ENCODE peak calls at places on chromosome 10, in nine cellular contexts. O is cardiac fibroblast; X is CD8-positive, alpha-beta T cell; V is kidney epithelial cell; L is bronchial epithelial cell; H is suprapubic skin; B is hepatocyte; M is heart right ventricle; P is colonic mucosa. F is an unnamed sample.
A peak's percentile ranks its signal among the peaks of the same experiment; 100 is the strongest.

GRCh38 chr10:130234171-130234965 is 98.2 kb downstream of the GLRX3 start:
- DNase-seq in X (peak; percentile 39), B (no peak), H (no peak), M (no peak), O (no peak), L (no peak), V (no peak), P (no peak), F (no peak)

GRCh38 chr10:102431452-102432124 is 786 bp downstream of the CUEDC2 start:
- DNase-seq in H (no peak), X (no peak), M (no peak), P (no peak), O (peak; percentile 58), B (peak; percentile 35), L (no peak), V (no peak), F (no peak)

GRCh38 chr10:63977329-63977923 is 456.2 kb downstream of the REEP3 start:
- DNase-seq in X (no peak), L (peak; percentile 43), M (peak; percentile 13), B (peak; percentile 60), V (peak; percentile 1), H (no peak), O (peak; percentile 40), P (peak; percentile 37), F (peak; percentile 45)

GRCh38 chr10:49761789-49762565 is at the start of gene OGDHL:
- DNase-seq in H (no peak), B (peak; percentile 92), L (peak; percentile 3), O (peak; percentile 60), P (peak; percentile 57), M (peak; percentile 23), V (no peak), X (no peak), F (peak; percentile 40)

GRCh38 chr10:8487346-8487745 is 432.9 kb downstream of the GATA3 start:
- DNase-seq in X (no peak), P (no peak), V (no peak), M (no peak), B (no peak), O (no peak), H (no peak), L (no peak), F (no peak)

GRCh38 chr10:29946953-29947700 is 112.3 kb downstream of the JCAD start:
- DNase-seq in O (peak; percentile 85), H (peak; percentile 69), M (peak; percentile 43), X (no peak), V (peak; percentile 97), P (no peak), L (peak; percentile 89), B (peak; percentile 51), F (no peak)

GRCh38 chr10:108375691-108376090 is 1211.2 kb upstream of the SORCS1 start:
- DNase-seq in O (peak; percentile 12), H (no peak), V (no peak), M (no peak), P (no peak), L (peak; percentile 98), X (no peak), B (no peak), F (no peak)

GRCh38 chr10:120601999-120602398 is 145.0 kb downstream of the PLPP4 start:
- DNase-seq in P (no peak), M (no peak), V (no peak), L (no peak), H (no peak), X (no peak), B (no peak), O (no peak), F (no peak)

GRCh38 chr10:96576277-96576980 is 10.4 kb downstream of the TM9SF3 start:
- DNase-seq in H (no peak), L (no peak), B (no peak), X (no peak), M (no peak), V (no peak), P (no peak), O (no peak), F (no peak)

GRCh38 chr10:29841724-29842649 is 207.2 kb upstream of the SVIL start:
- DNase-seq in P (no peak), L (peak; percentile 62), V (no peak), X (no peak), M (peak; percentile 82), B (peak; percentile 75), H (no peak), O (no peak), F (no peak)

GRCh38 chr10:85643839-85644525 is 722.6 kb downstream of the GRID1 start:
- DNase-seq in P (peak; percentile 45), M (no peak), L (peak; percentile 97), B (peak; percentile 66), H (no peak), X (no peak), O (no peak), V (peak; percentile 88), F (no peak)

GRCh38 chr10:88952647-88953111 is at the start of gene ACTA2:
- DNase-seq in O (peak; percentile 76), B (peak; percentile 25), P (peak; percentile 43), X (no peak), M (peak; percentile 53), L (no peak), H (no peak), V (no peak), F (no peak)

GRCh38 chr10:31926154-31926553 is 2.5 kb downstream of the ARHGAP12 start:
- DNase-seq in V (no peak), B (no peak), H (no peak), M (no peak), L (no peak), O (no peak), P (no peak), X (no peak), F (no peak)

GRCh38 chr10:31928531-31929259 is at the start of gene ARHGAP12:
- DNase-seq in H (peak; percentile 95), P (peak; percentile 95), O (peak; percentile 90), X (peak; percentile 92), M (peak; percentile 91), L (peak; percentile 44), B (peak; percentile 94), V (peak; percentile 37), F (peak; percentile 59)

GRCh38 chr10:31929260-31929985 is 792 bp upstream of the ARHGAP12 start:
- DNase-seq in X (peak; percentile 59), H (peak; percentile 82), M (peak; percentile 50), B (peak; percentile 71), O (peak; percentile 42), L (peak; percentile 29), P (peak; percentile 81), V (no peak), F (peak; percentile 10)

GRCh38 chr10:31926765-31927596 is 1.6 kb downstream of the ARHGAP12 start:
- DNase-seq in H (no peak), X (no peak), M (no peak), L (peak; percentile 40), B (peak; percentile 23), V (no peak), O (no peak), P (no peak), F (no peak)

DNA sequence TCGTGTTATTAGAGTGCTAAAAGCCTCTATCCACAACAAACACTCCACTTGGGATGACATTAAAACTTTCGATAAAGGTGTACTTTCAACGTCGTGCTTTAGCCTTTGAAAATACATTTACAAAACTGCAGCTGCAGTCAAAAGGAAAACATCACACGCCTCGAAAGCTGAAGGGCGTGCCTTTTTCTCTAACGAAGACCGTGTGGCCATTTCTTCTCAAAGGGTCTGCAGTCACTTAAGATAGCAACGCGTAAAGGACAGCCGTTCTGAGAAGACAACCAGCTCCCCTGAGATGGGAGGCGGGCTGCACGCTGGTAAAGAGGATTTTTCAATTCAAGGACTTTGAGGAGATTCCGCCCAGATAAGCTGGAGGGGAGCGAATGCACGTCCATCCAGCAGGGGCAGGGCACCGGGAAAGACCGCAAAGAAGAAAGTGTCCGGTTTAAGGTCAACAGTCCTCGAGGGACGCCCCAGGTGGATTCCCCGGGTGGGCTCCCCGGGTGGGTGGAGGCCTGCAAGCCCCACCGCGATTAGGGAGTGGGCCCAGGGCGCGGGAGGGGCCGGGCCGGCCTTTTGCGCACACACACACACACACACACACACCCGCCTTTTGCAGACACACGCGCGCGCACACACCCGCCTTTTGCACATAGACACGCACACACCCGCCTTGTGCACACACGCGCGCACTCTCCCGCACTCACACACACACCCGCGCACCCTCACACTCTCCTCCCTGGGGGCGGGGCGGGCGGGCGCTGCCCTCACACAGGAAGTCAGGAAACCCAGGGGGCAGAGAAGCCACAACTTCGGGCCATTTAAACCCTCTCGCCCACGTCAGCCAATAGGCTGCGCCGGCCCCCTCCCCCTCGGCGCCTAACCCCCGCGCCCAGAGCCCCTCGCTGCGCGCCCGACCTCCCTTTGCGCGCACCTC is 767 bp downstream of the ARHGAP12 start:
- DNase-seq in O (peak; percentile 52), M (peak; percentile 38), L (peak; percentile 32), V (no peak), B (peak; percentile 71), P (peak; percentile 73), H (peak; percentile 76), X (peak; percentile 73), F (no peak)
- TF ChIP-seq CTCF in O (peak; percentile 59), M (peak; percentile 21), L (peak; percentile 36), V (peak; percentile 46), B (peak; percentile 38), P (no peak), H (peak; percentile 16), X (no peak), F (no peak)

GRCh38 chr10:126160971-126161630 is 227.2 kb downstream of the ADAM12 start:
- DNase-seq in L (no peak), B (peak; percentile 29), M (no peak), V (no peak), P (no peak), O (peak; percentile 58), X (no peak), H (no peak), F (no peak)
- TF ChIP-seq CTCF in L (no peak), B (peak; percentile 41), M (no peak), V (peak; percentile 14), P (no peak), O (peak; percentile 24), X (no peak), H (no peak), F (no peak)

GRCh38 chr10:79224263-79224949 is 122.9 kb upstream of the PPIF start:
- DNase-seq in H (no peak), L (no peak), O (no peak), X (no peak), M (no peak), B (no peak), V (no peak), P (no peak), F (no peak)

GRCh38 chr10:79223001-79223345 is 124.3 kb upstream of the PPIF start:
- DNase-seq in L (no peak), B (no peak), H (no peak), V (no peak), O (no peak), P (no peak), X (no peak), M (no peak), F (no peak)

GRCh38 chr10:79224992-79225391 is 122.3 kb upstream of the PPIF start:
- DNase-seq in H (no peak), V (no peak), L (no peak), X (no peak), O (no peak), P (no peak), B (no peak), M (no peak), F (no peak)

GRCh38 chr10:79222186-79222585 is 125.1 kb upstream of the PPIF start:
- DNase-seq in V (no peak), M (no peak), P (no peak), X (no peak), O (no peak), H (no peak), B (no peak), L (no peak), F (no peak)

GRCh38 chr10:79223346-79224048 is 123.8 kb upstream of the PPIF start:
- DNase-seq in H (no peak), P (no peak), O (peak; percentile 90), M (peak; percentile 86), V (no peak), X (no peak), B (peak; percentile 78), L (no peak), F (no peak)
- TF ChIP-seq CTCF in H (no peak), P (no peak), O (no peak), M (no peak), V (no peak), X (no peak), B (no peak), L (no peak), F (no peak)

GRCh38 chr10:59906417-59907202 is at the start of gene CCDC6:
- DNase-seq in M (peak; percentile 91), L (peak; percentile 81), O (peak; percentile 96), V (peak; percentile 53), X (peak; percentile 95), B (peak; percentile 97), H (peak; percentile 96), P (peak; percentile 95), F (peak; percentile 63)
- TF ChIP-seq CTCF in M (peak; percentile 85), L (peak; percentile 80), O (peak; percentile 59), V (peak; percentile 71), X (peak; percentile 80), B (peak; percentile 78), H (peak; percentile 61), P (peak; percentile 78), F (peak; percentile 25)